ENCODE peak calls at places on chromosomes 1 and 21, in ten cellular contexts. One of them, this sample, is unnamed.

GRCh38 chr1:46528297-46528955 is 23.0 kb downstream of the KNCN start:
- DNase-seq in stomach: no peak
- DNase-seq in adipocyte: peak
- DNase-seq in HFF-Myc: no peak
- DNase-seq in Caco-2: no peak
- DNase-seq in left lung: no peak
- DNase-seq in uterus: no peak
- DNase-seq in astrocyte of the spinal cord: no peak
- DNase-seq in CD8-positive, alpha-beta memory T cell: no peak
- DNase-seq in CD4-positive, alpha-beta memory T cell: no peak
- DNase-seq in this sample: no peak

GRCh38 chr1:50917128-50917795 is 42.8 kb downstream of the FAF1 start:
- DNase-seq in CD8-positive, alpha-beta memory T cell: no peak
- DNase-seq in stomach: no peak
- DNase-seq in adipocyte: no peak
- DNase-seq in astrocyte of the spinal cord: no peak
- DNase-seq in CD4-positive, alpha-beta memory T cell: no peak
- DNase-seq in left lung: no peak
- DNase-seq in Caco-2: no peak
- DNase-seq in uterus: no peak
- DNase-seq in HFF-Myc: no peak
- DNase-seq in this sample: no peak

GRCh38 chr1:203459671-203460201 is 15.9 kb upstream of the PRELP start:
- DNase-seq in astrocyte of the spinal cord: no peak
- DNase-seq in uterus: no peak
- DNase-seq in Caco-2: no peak
- DNase-seq in stomach: no peak
- DNase-seq in adipocyte: no peak
- DNase-seq in CD4-positive, alpha-beta memory T cell: no peak
- DNase-seq in HFF-Myc: no peak
- DNase-seq in left lung: no peak
- DNase-seq in CD8-positive, alpha-beta memory T cell: no peak
- DNase-seq in this sample: no peak

GRCh38 chr1:159953866-159954515 is at the start of gene SLAMF9:
- DNase-seq in astrocyte of the spinal cord: peak
- DNase-seq in CD4-positive, alpha-beta memory T cell: no peak
- DNase-seq in adipocyte: peak
- DNase-seq in uterus: no peak
- DNase-seq in left lung: no peak
- DNase-seq in Caco-2: no peak
- DNase-seq in stomach: no peak
- DNase-seq in CD8-positive, alpha-beta memory T cell: no peak
- DNase-seq in HFF-Myc: no peak
- DNase-seq in this sample: no peak

GRCh38 chr1:43525995-43526394 is 4.7 kb upstream of the PTPRF start:
- DNase-seq in Caco-2: no peak
- DNase-seq in astrocyte of the spinal cord: peak
- DNase-seq in HFF-Myc: no peak
- DNase-seq in adipocyte: peak
- DNase-seq in left lung: no peak
- DNase-seq in uterus: no peak
- DNase-seq in stomach: no peak
- DNase-seq in CD4-positive, alpha-beta memory T cell: no peak
- DNase-seq in CD8-positive, alpha-beta memory T cell: no peak
- DNase-seq in this sample: no peak

GRCh38 chr1:186626969-186627368 is 53.3 kb downstream of the PTGS2 start:
- DNase-seq in CD8-positive, alpha-beta memory T cell: no peak
- DNase-seq in adipocyte: peak
- DNase-seq in stomach: no peak
- DNase-seq in astrocyte of the spinal cord: no peak
- DNase-seq in CD4-positive, alpha-beta memory T cell: no peak
- DNase-seq in left lung: no peak
- DNase-seq in Caco-2: no peak
- DNase-seq in uterus: no peak
- DNase-seq in HFF-Myc: no peak
- DNase-seq in this sample: no peak

GRCh38 chr1:75791022-75791421 is 5.0 kb downstream of the RABGGTB start:
- DNase-seq in CD8-positive, alpha-beta memory T cell: no peak
- DNase-seq in HFF-Myc: no peak
- DNase-seq in astrocyte of the spinal cord: peak
- DNase-seq in Caco-2: no peak
- DNase-seq in CD4-positive, alpha-beta memory T cell: no peak
- DNase-seq in adipocyte: peak
- DNase-seq in stomach: no peak
- DNase-seq in left lung: no peak
- DNase-seq in uterus: no peak
- DNase-seq in this sample: no peak

GRCh38 chr1:3320246-3321152 is 134.0 kb upstream of the ARHGEF16 start:
- DNase-seq in Caco-2: peak
- DNase-seq in adipocyte: no peak
- DNase-seq in CD4-positive, alpha-beta memory T cell: no peak
- DNase-seq in astrocyte of the spinal cord: peak
- DNase-seq in left lung: no peak
- DNase-seq in HFF-Myc: no peak
- DNase-seq in CD8-positive, alpha-beta memory T cell: no peak
- DNase-seq in stomach: peak
- DNase-seq in uterus: no peak
- DNase-seq in this sample: no peak

GRCh38 chr1:216723274-216723780 is at the start of gene ESRRG:
- DNase-seq in astrocyte of the spinal cord: peak
- DNase-seq in uterus: no peak
- DNase-seq in HFF-Myc: no peak
- DNase-seq in left lung: peak
- DNase-seq in adipocyte: peak
- DNase-seq in Caco-2: peak
- DNase-seq in CD4-positive, alpha-beta memory T cell: no peak
- DNase-seq in stomach: peak
- DNase-seq in CD8-positive, alpha-beta memory T cell: no peak
- DNase-seq in this sample: no peak

GRCh38 chr1:47178020-47178419 is 11.8 kb downstream of the PDZK1IP1 start:
- DNase-seq in CD8-positive, alpha-beta memory T cell: no peak
- DNase-seq in adipocyte: no peak
- DNase-seq in CD4-positive, alpha-beta memory T cell: no peak
- DNase-seq in uterus: no peak
- DNase-seq in left lung: no peak
- DNase-seq in HFF-Myc: no peak
- DNase-seq in Caco-2: no peak
- DNase-seq in stomach: peak
- DNase-seq in astrocyte of the spinal cord: no peak
- DNase-seq in this sample: no peak

GRCh38 chr1:89305493-89305892 is 32.8 kb upstream of the GBP5 start:
- DNase-seq in astrocyte of the spinal cord: no peak
- DNase-seq in Caco-2: no peak
- DNase-seq in stomach: no peak
- DNase-seq in CD4-positive, alpha-beta memory T cell: no peak
- DNase-seq in CD8-positive, alpha-beta memory T cell: no peak
- DNase-seq in uterus: no peak
- DNase-seq in left lung: no peak
- DNase-seq in adipocyte: no peak
- DNase-seq in HFF-Myc: no peak
- DNase-seq in this sample: no peak

GRCh38 chr1:100162881-100163280 is 15.2 kb downstream of the LRRC39 start:
- DNase-seq in uterus: no peak
- DNase-seq in Caco-2: no peak
- DNase-seq in stomach: no peak
- DNase-seq in CD4-positive, alpha-beta memory T cell: no peak
- DNase-seq in adipocyte: no peak
- DNase-seq in HFF-Myc: no peak
- DNase-seq in astrocyte of the spinal cord: no peak
- DNase-seq in CD8-positive, alpha-beta memory T cell: no peak
- DNase-seq in left lung: no peak
- DNase-seq in this sample: no peak

GRCh38 chr1:118459871-118460270 is 274.8 kb upstream of the SPAG17 start:
- DNase-seq in Caco-2: no peak
- DNase-seq in uterus: no peak
- DNase-seq in left lung: no peak
- DNase-seq in adipocyte: no peak
- DNase-seq in CD8-positive, alpha-beta memory T cell: no peak
- DNase-seq in astrocyte of the spinal cord: no peak
- DNase-seq in HFF-Myc: no peak
- DNase-seq in stomach: no peak
- DNase-seq in CD4-positive, alpha-beta memory T cell: no peak
- DNase-seq in this sample: no peak

GRCh38 chr21:42633858-42634257 is 19.6 kb upstream of the PDE9A start:
- DNase-seq in Caco-2: no peak
- DNase-seq in HFF-Myc: no peak
- DNase-seq in CD8-positive, alpha-beta memory T cell: no peak
- DNase-seq in astrocyte of the spinal cord: no peak
- DNase-seq in adipocyte: no peak
- DNase-seq in stomach: no peak
- DNase-seq in CD4-positive, alpha-beta memory T cell: no peak
- DNase-seq in left lung: peak
- DNase-seq in uterus: no peak
- DNase-seq in this sample: no peak

GRCh38 chr1:244758700-244759099 is 76.8 kb upstream of the COX20 start:
- DNase-seq in stomach: no peak
- DNase-seq in Caco-2: no peak
- DNase-seq in HFF-Myc: no peak
- DNase-seq in adipocyte: no peak
- DNase-seq in astrocyte of the spinal cord: no peak
- DNase-seq in uterus: no peak
- DNase-seq in left lung: no peak
- DNase-seq in CD4-positive, alpha-beta memory T cell: no peak
- DNase-seq in CD8-positive, alpha-beta memory T cell: no peak
- DNase-seq in this sample: no peak

GRCh38 chr1:228035844-228036243 is 29.0 kb downstream of the WNT3A start:
- DNase-seq in CD4-positive, alpha-beta memory T cell: no peak
- DNase-seq in astrocyte of the spinal cord: no peak
- DNase-seq in left lung: peak
- DNase-seq in stomach: no peak
- DNase-seq in HFF-Myc: no peak
- DNase-seq in CD8-positive, alpha-beta memory T cell: no peak
- DNase-seq in uterus: no peak
- DNase-seq in adipocyte: no peak
- DNase-seq in Caco-2: no peak
- DNase-seq in this sample: no peak

GRCh38 chr1:9449106-9449627 is 90.1 kb upstream of the SLC25A33 start:
- DNase-seq in astrocyte of the spinal cord: no peak
- DNase-seq in stomach: no peak
- DNase-seq in Caco-2: peak
- DNase-seq in CD8-positive, alpha-beta memory T cell: no peak
- DNase-seq in CD4-positive, alpha-beta memory T cell: no peak
- DNase-seq in adipocyte: peak
- DNase-seq in left lung: no peak
- DNase-seq in uterus: no peak
- DNase-seq in HFF-Myc: no peak
- DNase-seq in this sample: no peak

DNA sequence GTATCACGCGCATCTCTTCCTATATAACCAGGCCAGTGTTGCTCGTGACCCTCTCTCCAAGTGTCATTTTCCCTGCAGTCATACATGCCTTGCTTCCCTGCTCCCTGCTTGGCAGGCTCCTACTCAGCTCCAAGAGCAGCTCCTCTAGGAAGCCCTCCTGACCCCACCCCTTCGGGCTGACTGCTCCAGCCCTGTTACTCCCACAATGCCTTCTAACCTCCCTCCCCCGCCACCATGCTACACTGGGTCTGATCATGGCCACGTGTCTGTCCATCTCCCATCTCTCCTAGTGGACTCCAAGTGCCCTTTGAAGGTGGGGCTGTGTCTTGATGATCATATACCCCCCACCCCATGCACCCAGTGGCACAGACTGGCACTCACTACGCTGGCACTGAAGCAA is 44.7 kb downstream of the MRPL37 start:
- DNase-seq in astrocyte of the spinal cord: no peak
- DNase-seq in left lung: no peak
- DNase-seq in stomach: no peak
- DNase-seq in CD8-positive, alpha-beta memory T cell: no peak
- DNase-seq in HFF-Myc: no peak
- DNase-seq in uterus: no peak
- DNase-seq in Caco-2: no peak
- DNase-seq in CD4-positive, alpha-beta memory T cell: no peak
- DNase-seq in adipocyte: no peak
- DNase-seq in this sample: no peak
- H3K4me3 ChIP-seq in astrocyte of the spinal cord: no peak
- H3K4me3 ChIP-seq in left lung: no peak
- H3K4me3 ChIP-seq in stomach: no peak
- H3K4me3 ChIP-seq in CD8-positive, alpha-beta memory T cell: no peak
- H3K4me3 ChIP-seq in HFF-Myc: no peak
- H3K4me3 ChIP-seq in uterus: no peak
- H3K4me3 ChIP-seq in Caco-2: no peak
- H3K4me3 ChIP-seq in CD4-positive, alpha-beta memory T cell: no peak
- H3K4me3 ChIP-seq in adipocyte: no peak
- H3K4me3 ChIP-seq in this sample: no peak

GRCh38 chr1:85629532-85629920 is 49.0 kb downstream of the CCN1 start:
- DNase-seq in CD8-positive, alpha-beta memory T cell: no peak
- DNase-seq in Caco-2: no peak
- DNase-seq in HFF-Myc: no peak
- DNase-seq in adipocyte: no peak
- DNase-seq in stomach: no peak
- DNase-seq in uterus: no peak
- DNase-seq in CD4-positive, alpha-beta memory T cell: no peak
- DNase-seq in astrocyte of the spinal cord: peak
- DNase-seq in left lung: no peak
- DNase-seq in this sample: no peak
- H3K4me3 ChIP-seq in CD8-positive, alpha-beta memory T cell: no peak
- H3K4me3 ChIP-seq in Caco-2: no peak
- H3K4me3 ChIP-seq in HFF-Myc: no peak
- H3K4me3 ChIP-seq in adipocyte: no peak
- H3K4me3 ChIP-seq in stomach: no peak
- H3K4me3 ChIP-seq in uterus: no peak
- H3K4me3 ChIP-seq in CD4-positive, alpha-beta memory T cell: no peak
- H3K4me3 ChIP-seq in astrocyte of the spinal cord: no peak
- H3K4me3 ChIP-seq in left lung: no peak
- H3K4me3 ChIP-seq in this sample: no peak

GRCh38 chr1:25487628-25488027 is 55.8 kb upstream of the LDLRAP1 start:
- DNase-seq in CD4-positive, alpha-beta memory T cell: no peak
- DNase-seq in adipocyte: no peak
- DNase-seq in astrocyte of the spinal cord: no peak
- DNase-seq in left lung: no peak
- DNase-seq in HFF-Myc: no peak
- DNase-seq in stomach: no peak
- DNase-seq in uterus: no peak
- DNase-seq in Caco-2: no peak
- DNase-seq in CD8-positive, alpha-beta memory T cell: peak
- DNase-seq in this sample: no peak
- H3K4me3 ChIP-seq in CD4-positive, alpha-beta memory T cell: no peak
- H3K4me3 ChIP-seq in adipocyte: no peak
- H3K4me3 ChIP-seq in astrocyte of the spinal cord: no peak
- H3K4me3 ChIP-seq in left lung: no peak
- H3K4me3 ChIP-seq in HFF-Myc: no peak
- H3K4me3 ChIP-seq in stomach: no peak
- H3K4me3 ChIP-seq in uterus: no peak
- H3K4me3 ChIP-seq in Caco-2: no peak
- H3K4me3 ChIP-seq in CD8-positive, alpha-beta memory T cell: no peak
- H3K4me3 ChIP-seq in this sample: no peak

DNA sequence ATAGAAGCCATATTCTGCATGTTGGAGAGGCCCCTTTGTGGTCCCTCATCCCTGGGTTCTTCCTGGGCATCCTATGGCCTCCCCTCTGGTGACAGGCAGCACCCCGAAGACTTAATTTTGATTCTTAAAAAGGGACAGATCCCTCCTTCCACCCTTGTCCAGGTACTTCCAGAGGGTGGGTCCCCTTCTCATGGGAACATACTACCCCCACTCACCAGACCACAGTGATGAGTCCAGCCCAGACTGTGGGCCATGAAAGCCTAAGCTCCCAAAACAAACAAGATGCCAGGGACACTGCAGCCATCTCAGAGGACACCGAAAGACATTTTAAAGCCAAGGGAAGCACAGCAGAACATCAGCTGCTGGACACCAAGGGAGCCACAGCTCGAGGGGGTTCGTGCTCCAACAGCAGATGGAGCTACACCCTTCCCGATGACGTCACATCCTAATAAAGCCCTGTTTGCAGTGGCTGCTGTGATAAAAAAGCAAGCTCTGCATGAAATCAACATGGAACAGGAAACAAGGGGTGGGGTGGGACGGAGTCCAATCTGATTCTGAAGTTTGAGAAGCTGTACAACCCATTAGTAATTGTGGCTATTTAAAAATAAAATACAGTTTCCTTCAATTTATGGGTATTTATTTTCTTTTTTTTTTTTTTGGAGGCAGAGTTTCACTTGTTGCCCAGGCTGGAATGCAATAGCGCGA is 32.4 kb downstream of the GNB1 start:
- DNase-seq in stomach: peak
- DNase-seq in adipocyte: peak
- DNase-seq in Caco-2: peak
- DNase-seq in left lung: peak
- DNase-seq in uterus: peak
- DNase-seq in astrocyte of the spinal cord: peak
- DNase-seq in CD8-positive, alpha-beta memory T cell: peak
- DNase-seq in HFF-Myc: peak
- DNase-seq in CD4-positive, alpha-beta memory T cell: peak
- DNase-seq in this sample: peak
- H3K4me3 ChIP-seq in stomach: peak
- H3K4me3 ChIP-seq in adipocyte: peak
- H3K4me3 ChIP-seq in Caco-2: no peak
- H3K4me3 ChIP-seq in left lung: no peak
- H3K4me3 ChIP-seq in uterus: no peak
- H3K4me3 ChIP-seq in astrocyte of the spinal cord: no peak
- H3K4me3 ChIP-seq in CD8-positive, alpha-beta memory T cell: no peak
- H3K4me3 ChIP-seq in HFF-Myc: peak
- H3K4me3 ChIP-seq in CD4-positive, alpha-beta memory T cell: no peak
- H3K4me3 ChIP-seq in this sample: peak